ENCODE peak calls at places on chromosomes 3 and 15, in five cellular contexts. R is AG20443, X is HuH-7.5, I is foreskin keratinocyte, A is AG04450. N is an unnamed sample.

GRCh38 chr3:64188810-64189560 is 36.3 kb downstream of the PRICKLE2 start:
- DNase-seq in R (peak), X (no peak), I (peak), A (peak), N (no peak)

GRCh38 chr3:13026534-13026933 is 46.7 kb downstream of the IQSEC1 start:
- DNase-seq in R (no peak), X (no peak), I (no peak), A (no peak), N (no peak)

GRCh38 chr3:52532838-52533622 is 627 bp downstream of the NT5DC2 start:
- DNase-seq in R (peak), X (peak), I (no peak), A (no peak), N (peak)

GRCh38 chr3:146555311-146555710 is 10.9 kb upstream of the PLSCR1 start:
- DNase-seq in R (no peak), X (no peak), I (no peak), A (no peak), N (no peak)

GRCh38 chr15:45169608-45170480 is 17.9 kb downstream of the SHF start:
- DNase-seq in R (no peak), X (no peak), I (no peak), A (no peak), N (no peak)

GRCh38 chr3:77150759-77151158 is 110.9 kb downstream of the ROBO2 start:
- DNase-seq in R (no peak), X (no peak), I (no peak), A (no peak), N (no peak)

GRCh38 chr15:66390670-66391069 is 4.0 kb downstream of the MAP2K1 start:
- DNase-seq in R (no peak), X (no peak), I (peak), A (no peak), N (no peak)

GRCh38 chr3:143901105-143901504 is 52.8 kb upstream of the SLC9A9 start:
- DNase-seq in R (peak), X (no peak), I (peak), A (peak), N (no peak)

GRCh38 chr3:14863324-14864100 is 44.8 kb downstream of the FGD5 start:
- DNase-seq in R (no peak), X (no peak), I (no peak), A (no peak), N (no peak)

GRCh38 chr3:129606522-129607390 is at the start of gene PLXND1:
- DNase-seq in R (peak), X (peak), I (peak), A (no peak), N (peak)

GRCh38 chr3:66363133-66363532 is 137.7 kb downstream of the LRIG1 start:
- DNase-seq in R (no peak), X (no peak), I (no peak), A (no peak), N (no peak)

GRCh38 chr15:93082861-93083260 is 6.2 kb downstream of the RGMA start:
- DNase-seq in R (no peak), X (no peak), I (no peak), A (no peak), N (no peak)

GRCh38 chr15:39433351-39433750 is 147.5 kb upstream of the THBS1 start:
- DNase-seq in R (no peak), X (no peak), I (no peak), A (no peak), N (no peak)

GRCh38 chr3:85594648-85595047 is 635.9 kb downstream of the CADM2 start:
- DNase-seq in R (no peak), X (no peak), I (peak), A (no peak), N (no peak)